ENCODE peak calls at places on chromosome 14, in four cellular contexts. G is K562, T is GM12878, W is HepG2. V is an unnamed sample.

GRCh38 chr14:87888136-87888999 is 104.6 kb downstream of the GALC start:
- DNase-seq in G (peak), T (no peak), W (peak), V (peak)

GRCh38 chr14:52527052-52527451 is 25.3 kb downstream of the TXNDC16 start:
- DNase-seq in G (no peak), T (no peak), W (no peak), V (no peak)

GRCh38 chr14:103104654-103105511 is 10.4 kb downstream of the EXOC3L4 start:
- DNase-seq in G (peak), T (no peak), W (no peak), V (peak)

GRCh38 chr14:102579696-102580551 is 12.5 kb upstream of the RCOR1 start:
- DNase-seq in G (no peak), T (no peak), W (no peak), V (no peak)

GRCh38 chr14:36498938-36499337 is 21.1 kb downstream of the NKX2-1 start:
- DNase-seq in G (no peak), T (no peak), W (no peak), V (no peak)

GRCh38 chr14:64663174-64663573 is 41.0 kb upstream of the PLEKHG3 start:
- DNase-seq in G (no peak), T (no peak), W (no peak), V (no peak)

GRCh38 chr14:51424569-51425251 is 184.7 kb downstream of the TMX1 start:
- DNase-seq in G (no peak), T (no peak), W (no peak), V (no peak)

GRCh38 chr14:95313707-95314106 is 6.0 kb downstream of the CLMN start:
- DNase-seq in G (no peak), T (no peak), W (peak), V (no peak)

GRCh38 chr14:22488522-22489246 is 100.3 kb downstream of the DAD1 start:
- DNase-seq in G (no peak), T (peak), W (no peak), V (no peak)

GRCh38 chr14:94330857-94331256 is 7.7 kb upstream of the SERPINA6 start:
- DNase-seq in G (no peak), T (no peak), W (no peak), V (no peak)

GRCh38 chr14:69354383-69355154 is 43.5 kb downstream of the ERH start:
- DNase-seq in G (no peak), T (peak), W (peak), V (no peak)

GRCh38 chr14:103008768-103009342 is 48.5 kb downstream of the CDC42BPB start:
- DNase-seq in G (no peak), T (no peak), W (no peak), V (no peak)

GRCh38 chr14:21723431-21724045 is 49.9 kb upstream of the OR4E1 start:
- DNase-seq in G (peak), T (no peak), W (peak), V (peak)

GRCh38 chr14:36502558-36503508 is 17.2 kb downstream of the NKX2-1 start:
- DNase-seq in G (no peak), T (no peak), W (no peak), V (no peak)

GRCh38 chr14:75607044-75607443 is 28.6 kb downstream of the FLVCR2 start:
- DNase-seq in G (no peak), T (no peak), W (peak), V (no peak)

GRCh38 chr14:75612157-75612556 is 33.7 kb downstream of the FLVCR2 start:
- DNase-seq in G (no peak), T (no peak), W (no peak), V (no peak)

GRCh38 chr14:75607842-75608640 is 29.6 kb downstream of the FLVCR2 start:
- DNase-seq in G (no peak), T (no peak), W (no peak), V (no peak)

GRCh38 chr14:75610839-75611238 is 32.4 kb downstream of the FLVCR2 start:
- DNase-seq in G (no peak), T (no peak), W (no peak), V (no peak)

GRCh38 chr14:75609606-75610476 is 31.4 kb downstream of the FLVCR2 start:
- DNase-seq in G (no peak), T (no peak), W (no peak), V (no peak)
- TF ChIP-seq ESRRA in G (no peak), T (no peak), W (no peak), V (no peak)

DNA sequence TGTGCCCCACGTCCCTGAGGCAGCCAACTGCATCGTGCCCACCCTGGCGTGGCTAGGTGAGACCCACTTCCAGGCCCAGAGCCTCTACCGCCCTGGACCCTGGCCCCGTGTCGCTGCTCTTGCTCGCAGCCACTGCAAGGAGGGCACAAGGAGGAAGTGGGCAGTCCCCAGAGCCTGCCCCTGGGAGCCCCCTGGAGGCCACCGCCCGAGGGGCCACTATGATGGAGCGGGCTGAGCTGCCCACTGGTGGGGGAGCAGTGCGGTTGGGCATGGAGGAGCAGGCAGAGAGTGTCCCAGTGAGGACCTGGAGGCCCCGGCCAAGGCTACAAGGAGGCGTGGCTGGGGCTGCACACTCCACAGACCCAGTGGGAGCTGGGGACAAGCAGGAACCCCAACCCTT is 323.6 kb downstream of the PCNX1 start:
- DNase-seq in G (no peak), T (no peak), W (no peak), V (peak)
- TF ChIP-seq CTCF in G (no peak), T (no peak), W (peak), V (no peak)

DNA sequence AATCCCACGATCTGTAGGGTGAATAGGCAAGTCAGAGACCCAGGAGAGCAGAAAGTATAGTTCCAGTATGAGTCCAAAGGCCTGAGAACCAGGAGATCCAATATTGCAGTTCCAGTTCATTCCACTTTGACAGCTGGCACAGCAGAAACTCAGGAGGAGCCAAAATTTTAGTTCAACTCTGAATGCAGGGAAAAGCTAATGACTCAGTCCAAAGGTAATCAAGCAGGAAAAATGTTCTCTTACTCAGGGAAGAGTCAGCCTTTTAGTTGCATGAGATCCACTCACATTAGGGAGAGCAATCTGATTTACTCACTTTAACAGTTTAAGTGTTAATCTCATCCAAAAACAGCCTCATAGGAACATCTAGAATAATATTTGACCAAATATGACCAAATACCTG is 130.2 kb upstream of the LRFN5 start:
- DNase-seq in G (no peak), T (no peak), W (no peak), V (no peak)
- TF ChIP-seq ATF3 in G (no peak), T (no peak), W (no peak), V (no peak)

GRCh38 chr14:85233756-85234545 is 296.0 kb upstream of the FLRT2 start:
- DNase-seq in G (no peak), T (no peak), W (no peak), V (no peak)
- TF ChIP-seq ESRRA in G (no peak), T (no peak), W (no peak), V (no peak)

DNA sequence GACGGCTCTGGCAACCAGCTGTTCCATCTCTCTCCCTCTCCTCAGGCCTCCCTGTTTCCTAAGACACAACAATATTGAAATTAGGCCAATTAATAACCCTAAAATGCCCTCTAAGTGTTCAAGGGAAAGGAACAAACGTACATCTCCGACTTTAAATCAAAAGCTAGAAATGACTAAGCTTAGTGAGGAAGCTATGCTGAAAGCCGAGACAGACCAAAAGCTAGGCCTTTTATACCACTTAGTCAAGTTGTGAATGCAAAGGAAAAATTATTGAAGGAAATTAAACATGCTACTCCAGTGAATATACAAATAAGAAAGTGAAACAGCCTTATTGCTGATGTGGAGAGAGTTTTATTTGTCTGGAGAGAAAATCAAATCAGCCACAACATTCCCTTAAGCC is 61.8 kb upstream of the CATSPERB start:
- DNase-seq in G (no peak), T (no peak), W (no peak), V (no peak)
- TF ChIP-seq CTCF in G (no peak), T (no peak), W (no peak), V (no peak)

GRCh38 chr14:91245029-91245428 is 525 bp upstream of the GPR68 start:
- DNase-seq in G (no peak), T (no peak), W (no peak), V (no peak)

GRCh38 chr14:91244501-91244901 is at the start of gene GPR68:
- DNase-seq in G (no peak), T (no peak), W (no peak), V (peak)

GRCh38 chr14:91241848-91242247 is 2.7 kb downstream of the GPR68 start:
- DNase-seq in G (no peak), T (peak), W (no peak), V (no peak)

GRCh38 chr14:91242635-91243034 is 1.9 kb downstream of the GPR68 start:
- DNase-seq in G (no peak), T (no peak), W (no peak), V (no peak)

GRCh38 chr14:91243098-91243483 is 1.4 kb downstream of the GPR68 start:
- DNase-seq in G (no peak), T (no peak), W (no peak), V (no peak)
- TF ChIP-seq ATF3 in G (no peak), T (no peak), W (no peak), V (no peak)

GRCh38 chr14:63076476-63076875 is 31.2 kb upstream of the KCNH5 start:
- DNase-seq in G (no peak), T (no peak), W (no peak), V (no peak)
- TF ChIP-seq ESRRA in G (no peak), T (no peak), W (no peak), V (no peak)

V was measured in WTC11.